ENCODE peak calls at places on chromosome 15, in nine cellular contexts. I is MM.1S, L is caudate nucleus, O is WERI-Rb-1, W is sigmoid colon, R is lower lobe of right lung, J is testis, C is upper lobe of right lung, H is neural progenitor cell. V is an unnamed sample.

GRCh38 chr15:81224232-81224631 is 27.6 kb downstream of the IL16 start:
- DNase-seq in R (no peak), I (no peak), W (no peak), O (no peak), J (no peak), H (no peak), L (no peak), C (no peak), V (no peak)

GRCh38 chr15:63421433-63421832 is 39.8 kb upstream of the CA12 start:
- DNase-seq in R (no peak), J (no peak), I (no peak), L (no peak), O (no peak), C (no peak), H (no peak), W (no peak), V (no peak)

GRCh38 chr15:87167055-87167454 is 1087.4 kb downstream of the AGBL1 start:
- DNase-seq in J (no peak), C (no peak), O (no peak), R (no peak), I (no peak), W (no peak), L (no peak), H (no peak), V (no peak)

GRCh38 chr15:61906961-61907752 is 153.1 kb downstream of the VPS13C start:
- DNase-seq in O (no peak), H (no peak), R (no peak), I (no peak), C (no peak), L (no peak), W (no peak), J (no peak), V (no peak)

GRCh38 chr15:99137877-99138276 is 33.0 kb downstream of the SYNM start:
- DNase-seq in W (peak), O (no peak), R (no peak), L (no peak), J (peak), I (no peak), H (no peak), C (no peak), V (no peak)

GRCh38 chr15:81910997-81911396 is 134.8 kb downstream of the MEX3B start:
- DNase-seq in C (no peak), L (no peak), W (no peak), J (no peak), R (no peak), O (no peak), I (no peak), H (no peak), V (no peak)

GRCh38 chr15:62545392-62546227 is 380.5 kb upstream of the C2CD4B start:
- DNase-seq in I (no peak), W (peak), L (peak), O (no peak), H (no peak), C (no peak), J (peak), R (no peak), V (peak)

GRCh38 chr15:57259511-57260143 is 116.7 kb upstream of the CGNL1 start:
- DNase-seq in R (no peak), I (no peak), H (peak), O (no peak), W (no peak), L (no peak), J (no peak), C (no peak), V (no peak)

GRCh38 chr15:77347197-77347596 is 72.7 kb downstream of the PEAK1 start:
- DNase-seq in W (no peak), L (no peak), O (no peak), C (no peak), R (no peak), I (no peak), J (no peak), H (no peak), V (no peak)

GRCh38 chr15:96421211-96421610 is 90.7 kb downstream of the NR2F2 start:
- DNase-seq in O (no peak), W (no peak), C (no peak), H (peak), R (no peak), L (no peak), I (peak), J (no peak), V (no peak)
- H3K27ac ChIP-seq in O (no peak), W (no peak), C (no peak), H (no peak), R (no peak), L (no peak), I (no peak), J (no peak), V (no peak)

DNA sequence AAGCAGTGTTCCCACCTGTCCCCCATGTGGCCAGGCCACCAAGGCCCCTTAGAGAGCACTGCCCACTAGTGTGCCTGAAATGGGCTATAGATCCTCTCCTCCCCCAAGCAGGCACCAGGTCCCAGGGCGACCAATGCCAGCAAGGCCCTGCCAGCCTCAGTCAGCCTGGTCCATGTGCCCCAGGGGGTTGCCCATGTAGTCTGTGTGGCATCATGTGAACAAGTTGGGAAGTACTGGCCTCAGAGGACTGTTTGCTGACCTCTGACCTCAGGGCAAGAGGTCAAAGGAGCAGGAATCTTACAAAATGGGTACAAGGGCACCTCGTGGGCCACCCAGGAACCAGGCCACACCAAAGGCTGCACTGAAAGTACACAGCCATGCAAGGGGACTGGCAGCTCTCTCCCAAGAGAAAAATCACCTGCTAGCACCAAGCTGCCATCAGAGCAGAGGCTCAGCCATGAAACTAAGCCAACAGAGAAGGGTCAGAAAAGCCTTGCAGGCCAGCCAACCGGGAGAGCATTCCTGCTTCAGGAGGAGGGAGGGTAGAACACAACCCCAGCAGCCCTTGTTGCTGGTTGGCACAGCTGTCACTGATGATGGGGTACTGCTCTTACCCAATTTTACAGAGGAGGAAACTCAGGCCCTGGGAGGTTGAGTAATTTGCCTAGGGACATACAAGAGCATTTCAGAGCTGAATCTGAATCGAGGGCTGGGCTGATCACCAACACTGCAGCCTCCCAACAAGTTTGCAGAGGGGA is 5.2 kb upstream of the FURIN start:
- DNase-seq in J (no peak), H (no peak), I (no peak), L (no peak), O (no peak), C (peak), W (no peak), R (peak), V (no peak)
- H3K27ac ChIP-seq in J (no peak), H (no peak), I (no peak), L (peak), O (no peak), C (peak), W (no peak), R (peak), V (no peak)

GRCh38 chr15:32042269-32042996 is 12.1 kb downstream of the CHRNA7 start:
- DNase-seq in L (no peak), I (no peak), W (no peak), J (no peak), O (no peak), C (no peak), H (no peak), R (no peak), V (no peak)
- H3K27ac ChIP-seq in L (no peak), I (no peak), W (no peak), J (no peak), O (no peak), C (no peak), H (no peak), R (no peak), V (no peak)

GRCh38 chr15:96343529-96344072 is 13.1 kb downstream of the NR2F2 start:
- DNase-seq in R (no peak), L (no peak), W (no peak), J (no peak), O (no peak), I (no peak), C (no peak), H (peak), V (no peak)
- H3K27ac ChIP-seq in R (peak), L (no peak), W (peak), J (peak), O (no peak), I (no peak), C (peak), H (no peak), V (peak)

GRCh38 chr15:83659011-83659811 is 5.3 kb downstream of the ADAMTSL3 start:
- DNase-seq in J (peak), H (no peak), O (no peak), W (peak), R (no peak), I (no peak), C (no peak), L (no peak), V (no peak)
- H3K27ac ChIP-seq in J (no peak), H (no peak), O (no peak), W (peak), R (no peak), I (no peak), C (peak), L (no peak), V (no peak)

GRCh38 chr15:70835415-70835814 is 18.5 kb downstream of the LARP6 start:
- DNase-seq in J (peak), O (no peak), I (no peak), L (no peak), C (no peak), H (no peak), R (no peak), W (peak), V (no peak)
- H3K27ac ChIP-seq in J (peak), O (no peak), I (no peak), L (peak), C (no peak), H (no peak), R (no peak), W (peak), V (peak)

GRCh38 chr15:74631087-74631385 is 15.4 kb downstream of the CLK3 start:
- DNase-seq in L (no peak), C (no peak), O (no peak), J (no peak), W (no peak), H (no peak), I (no peak), R (no peak), V (no peak)
- H3K27ac ChIP-seq in L (no peak), C (no peak), O (peak), J (no peak), W (no peak), H (no peak), I (peak), R (no peak), V (no peak)

V was measured in substantia nigra.